ENCODE peak calls at places on chromosomes 1 and 21, in six cellular contexts. W is lower leg skin, T is coronary artery, F is neural progenitor cell, E is K562, K is endothelial cell. N is an unnamed sample.

GRCh38 chr1:179637211-179637860 is 45.7 kb downstream of the TDRD5 start:
- DNase-seq in T (no peak), E (no peak), W (no peak), K (no peak), F (no peak), N (no peak)

GRCh38 chr1:222087207-222087920 is 345.5 kb upstream of the DUSP10 start:
- DNase-seq in T (no peak), E (no peak), F (no peak), W (no peak), K (no peak), N (no peak)

GRCh38 chr1:199855580-199855979 is 171.9 kb upstream of the NR5A2 start:
- DNase-seq in F (no peak), E (no peak), K (no peak), T (no peak), W (no peak), N (no peak)

GRCh38 chr21:27134513-27134912 is 167.6 kb upstream of the ADAMTS5 start:
- DNase-seq in T (no peak), K (no peak), W (no peak), F (no peak), E (no peak), N (no peak)

GRCh38 chr1:30732277-30732996 is 9.1 kb upstream of the MATN1 start:
- DNase-seq in E (no peak), W (no peak), K (no peak), F (peak; percentile 25), T (no peak), N (no peak)

GRCh38 chr1:19165501-19165900 is 44.6 kb downstream of the UBR4 start:
- DNase-seq in T (no peak), F (no peak), W (no peak), K (no peak), E (no peak), N (no peak)

GRCh38 chr1:182337736-182338571 is 53.6 kb downstream of the GLUL start:
- DNase-seq in W (peak; percentile 31), K (no peak), F (no peak), T (no peak), E (peak; percentile 90), N (no peak)

GRCh38 chr21:45513003-45513706 is 29.1 kb downstream of the SLC19A1 start:
- DNase-seq in E (no peak), W (no peak), T (no peak), F (no peak), K (no peak), N (peak; percentile 74)

GRCh38 chr1:219904934-219905333 is 23.4 kb downstream of the SLC30A10 start:
- DNase-seq in T (no peak), E (no peak), F (no peak), K (no peak), W (no peak), N (no peak)

GRCh38 chr1:217106231-217106630 is 383.0 kb upstream of the ESRRG start:
- DNase-seq in T (no peak), W (no peak), K (no peak), F (no peak), E (no peak), N (no peak)

GRCh38 chr21:45816794-45817193 is 164.8 kb upstream of the COL6A1 start:
- DNase-seq in K (no peak), T (no peak), F (no peak), E (no peak), W (no peak), N (no peak)

GRCh38 chr1:25544819-25545218 is 1.4 kb downstream of the LDLRAP1 start:
- DNase-seq in K (no peak), T (peak; percentile 84), E (no peak), W (no peak), F (no peak), N (peak; percentile 59)

GRCh38 chr1:204085876-204086275 is 13.0 kb downstream of the SOX13 start:
- DNase-seq in F (no peak), E (no peak), K (no peak), T (no peak), W (no peak), N (no peak)

GRCh38 chr1:155126494-155127104 is 1.1 kb upstream of the EFNA1 start:
- DNase-seq in E (peak; percentile 65), F (peak; percentile 63), K (peak; percentile 47), T (no peak), W (no peak), N (peak; percentile 90)

GRCh38 chr1:77133731-77134358 is 85.4 kb downstream of the PIGK start:
- DNase-seq in E (no peak), K (no peak), F (no peak), W (no peak), T (no peak), N (no peak)

GRCh38 chr1:23475134-23475628 is 8.8 kb downstream of the ASAP3 start:
- DNase-seq in F (no peak), W (no peak), E (no peak), T (no peak), K (no peak), N (no peak)

GRCh38 chr1:56389813-56390539 is 189.4 kb downstream of the PLPP3 start:
- DNase-seq in F (peak; percentile 65), T (no peak), W (no peak), E (no peak), K (no peak), N (no peak)

GRCh38 chr1:160161965-160162705 is 10.7 kb downstream of the ATP1A4 start:
- DNase-seq in T (no peak), E (no peak), K (peak; percentile 60), W (no peak), F (peak; percentile 80), N (no peak)

GRCh38 chr1:147773215-147773715 is 12.9 kb upstream of the GJA5 start:
- DNase-seq in K (no peak), F (peak; percentile 15), T (no peak), E (no peak), W (no peak), N (no peak)

GRCh38 chr1:223349241-223349640 is 14.7 kb downstream of the SUSD4 start:
- DNase-seq in T (no peak), K (no peak), E (no peak), W (no peak), F (no peak), N (no peak)

GRCh38 chr21:42233067-42233981 is 14.4 kb downstream of the ABCG1 start:
- DNase-seq in T (peak; percentile 93), W (peak; percentile 87), F (no peak), E (peak; percentile 51), K (peak; percentile 53), N (peak; percentile 83)

GRCh38 chr1:232958067-232958466 is 7.7 kb downstream of the NTPCR start:
- DNase-seq in T (no peak), W (no peak), K (no peak), E (no peak), F (no peak), N (no peak)

GRCh38 chr1:41811051-41811795 is 107.5 kb downstream of the HIVEP3 start:
- DNase-seq in T (no peak), E (no peak), W (no peak), K (no peak), F (no peak), N (no peak)

GRCh38 chr1:87926131-87926828 is 597.6 kb downstream of the LMO4 start:
- DNase-seq in E (no peak), K (no peak), W (no peak), T (no peak), F (no peak), N (no peak)
- TF ChIP-seq CTCF in E (no peak), K (no peak), W (no peak), T (no peak), F (no peak), N (no peak)

GRCh38 chr1:150160964-150161626 is 11.4 kb downstream of the PLEKHO1 start:
- DNase-seq in F (no peak), W (no peak), E (no peak), T (no peak), K (no peak), N (no peak)
- TF ChIP-seq CTCF in F (no peak), W (no peak), E (no peak), T (no peak), K (no peak), N (no peak)

GRCh38 chr1:53957231-53957818 is 11.2 kb downstream of the LRRC42 start:
- DNase-seq in W (peak; percentile 27), F (no peak), T (no peak), K (no peak), E (peak; percentile 26), N (no peak)

GRCh38 chr1:53963472-53963871 is 17.3 kb downstream of the LRRC42 start:
- DNase-seq in F (no peak), W (no peak), T (no peak), E (no peak), K (no peak), N (no peak)

GRCh38 chr1:53962395-53962794 is 16.2 kb downstream of the LRRC42 start:
- DNase-seq in K (no peak), E (no peak), W (no peak), F (no peak), T (no peak), N (no peak)

GRCh38 chr1:53956308-53957168 is 10.4 kb downstream of the LRRC42 start:
- DNase-seq in K (no peak), F (no peak), E (no peak), W (no peak), T (no peak), N (no peak)

DNA sequence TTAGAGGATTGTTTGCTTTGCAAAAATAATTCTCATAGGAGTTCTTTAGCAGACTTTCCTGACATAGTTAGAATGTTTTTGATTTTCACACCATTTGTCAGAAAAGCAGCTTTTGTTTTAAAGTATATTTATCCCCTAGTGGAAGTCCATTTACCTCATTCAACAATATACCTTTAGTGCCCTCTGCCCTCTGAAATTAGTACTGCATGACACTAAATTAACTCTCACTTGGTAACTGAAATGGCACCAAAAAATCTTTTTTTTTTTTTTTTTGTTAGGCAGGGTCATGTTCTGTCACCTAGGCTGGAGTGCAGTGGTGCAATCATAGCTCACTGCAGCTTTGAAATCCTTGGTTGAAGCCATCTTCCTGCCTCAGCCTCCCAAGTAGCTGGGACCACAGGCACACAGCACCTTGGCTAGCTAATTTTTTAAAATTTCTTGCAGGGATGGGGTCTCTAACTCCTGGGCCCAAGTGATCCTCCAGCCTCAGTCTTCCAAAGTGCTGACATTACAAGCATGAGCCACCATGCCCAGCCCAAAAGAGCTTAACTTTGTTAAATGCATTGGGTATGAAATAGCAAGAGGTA is 13.6 kb downstream of the LRRC42 start:
- DNase-seq in T (no peak), E (peak; percentile 43), W (no peak), F (no peak), K (no peak), N (no peak)
- TF ChIP-seq CTCF in T (no peak), E (peak; percentile 87), W (no peak), F (peak; percentile 57), K (peak; percentile 69), N (peak; percentile 45)

GRCh38 chr1:59391216-59392179 is 94.6 kb downstream of the FGGY start:
- DNase-seq in E (no peak), T (no peak), F (no peak), W (no peak), K (no peak), N (no peak)
- TF ChIP-seq CTCF in E (no peak), T (no peak), F (no peak), W (no peak), K (no peak), N (no peak)

DNA sequence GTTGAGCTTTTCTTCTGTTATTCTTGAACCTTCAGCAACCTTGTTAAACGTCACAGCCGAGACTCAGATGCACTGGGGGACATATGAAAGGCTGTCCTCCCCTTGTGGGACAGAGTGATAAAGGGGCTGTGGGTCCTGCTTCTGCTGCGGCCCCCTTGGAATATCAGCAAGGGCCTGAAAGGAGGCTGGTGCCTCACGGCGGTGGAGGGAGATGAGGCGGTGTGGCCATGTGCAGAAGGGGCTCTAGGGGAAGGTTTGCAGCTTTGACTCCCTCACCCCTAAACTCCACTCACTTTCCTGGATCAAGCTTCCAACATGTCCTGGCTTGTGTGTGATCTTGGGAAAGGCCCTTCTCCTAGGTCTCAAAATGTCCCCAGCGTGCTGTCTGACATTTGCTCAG is 270.7 kb upstream of the CSF3R start:
- DNase-seq in T (no peak), E (no peak), K (no peak), F (no peak), W (no peak), N (no peak)
- TF ChIP-seq CTCF in T (no peak), E (no peak), K (no peak), F (no peak), W (no peak), N (no peak)